ENCODE peak calls at places on chromosomes 12 and 14, in ten cellular contexts. I is fibroblast of mammary gland, O is right atrium auricular region, U is AG04450, J is GM13976, Q is dorsolateral prefrontal cortex, B is lung, V is astrocyte of the cerebellum, N is testis, P is fibroblast of pulmonary artery. E is an unnamed sample.

GRCh38 chr14:91888641-91889476 is 21.5 kb upstream of the TC2N start:
- DNase-seq in N (no peak), J (no peak), I (peak), Q (no peak), O (no peak), V (no peak), B (no peak), U (no peak), P (no peak), E (no peak)

GRCh38 chr12:118840399-118840798 is 140.9 kb upstream of the SRRM4 start:
- DNase-seq in O (no peak), U (no peak), Q (no peak), J (peak), V (no peak), P (no peak), I (no peak), N (no peak), B (no peak), E (no peak)

GRCh38 chr12:21276826-21277225 is 57.9 kb downstream of the SLCO1A2 start:
- DNase-seq in P (no peak), Q (no peak), N (peak), O (no peak), U (no peak), J (no peak), I (no peak), B (peak), V (no peak), E (no peak)

GRCh38 chr12:52439845-52440244 is 5.7 kb upstream of the KRT75 start:
- DNase-seq in N (no peak), J (no peak), O (no peak), I (no peak), V (no peak), Q (no peak), B (no peak), U (no peak), P (no peak), E (no peak)

GRCh38 chr12:96719671-96720362 is 187.2 kb upstream of the NEDD1 start:
- DNase-seq in P (peak), B (no peak), V (no peak), O (no peak), N (no peak), J (peak), U (no peak), I (peak), Q (no peak), E (peak)

GRCh38 chr14:50362791-50363733 is 33.6 kb downstream of the CDKL1 start:
- DNase-seq in O (no peak), P (no peak), B (no peak), N (peak), U (no peak), V (no peak), J (peak), I (no peak), Q (no peak), E (no peak)

GRCh38 chr14:101561145-101561896 is at the start of gene DIO3:
- DNase-seq in B (no peak), I (no peak), P (no peak), O (no peak), V (no peak), J (no peak), Q (no peak), N (no peak), U (no peak), E (peak)

GRCh38 chr14:98138666-98139065 is 1133.3 kb downstream of the BCL11B start:
- DNase-seq in U (no peak), N (peak), O (no peak), P (peak), Q (no peak), B (peak), V (no peak), I (peak), J (peak), E (no peak)

GRCh38 chr12:104958009-104958945 is at the start of gene SLC41A2:
- DNase-seq in N (peak), I (peak), O (peak), V (peak), B (peak), U (peak), P (peak), J (peak), Q (peak), E (peak)

GRCh38 chr12:95215925-95216324 is 1.3 kb downstream of the FGD6 start:
- DNase-seq in V (peak), O (no peak), Q (no peak), N (no peak), U (no peak), I (peak), J (peak), P (peak), B (no peak), E (peak)

GRCh38 chr12:53795927-53796326 is 44.1 kb upstream of the CISTR start:
- DNase-seq in V (no peak), J (no peak), O (no peak), N (no peak), B (no peak), P (no peak), I (no peak), U (no peak), Q (no peak), E (no peak)

GRCh38 chr14:63523735-63524408 is 19.3 kb downstream of the PPP2R5E start:
- DNase-seq in P (no peak), J (no peak), Q (no peak), V (no peak), U (no peak), I (no peak), N (no peak), O (no peak), B (no peak), E (no peak)

GRCh38 chr12:92859650-92860386 is 69.3 kb downstream of the EEA1 start:
- DNase-seq in J (no peak), Q (no peak), U (no peak), N (no peak), P (no peak), B (no peak), I (no peak), O (no peak), V (no peak), E (no peak)

GRCh38 chr12:117092511-117092780 is 6.8 kb downstream of the TESC start:
- DNase-seq in Q (no peak), O (no peak), P (no peak), B (no peak), V (no peak), J (no peak), U (no peak), N (no peak), I (no peak), E (no peak)

GRCh38 chr12:67562513-67563287 is 85.8 kb upstream of the DYRK2 start:
- DNase-seq in V (no peak), Q (no peak), U (no peak), B (no peak), J (no peak), I (no peak), N (no peak), P (no peak), O (no peak), E (no peak)

GRCh38 chr14:49497725-49498348 is 88.3 kb downstream of the RPS29 start:
- DNase-seq in J (peak), V (peak), P (peak), I (peak), B (no peak), O (no peak), U (peak), N (peak), Q (no peak), E (peak)

GRCh38 chr14:75877292-75877691 is 104.5 kb downstream of the TGFB3 start:
- DNase-seq in P (peak), B (no peak), O (no peak), J (no peak), V (peak), U (peak), N (no peak), I (peak), Q (no peak), E (peak)

GRCh38 chr12:44029194-44029593 is 193.3 kb downstream of the TMEM117 start:
- DNase-seq in B (no peak), P (no peak), Q (no peak), U (no peak), N (no peak), J (no peak), V (no peak), I (no peak), O (no peak), E (no peak)

GRCh38 chr12:101697930-101698781 is 716 bp downstream of the CHPT1 start:
- DNase-seq in P (peak), V (no peak), U (no peak), O (peak), N (peak), B (peak), J (peak), I (peak), Q (peak), E (peak)

GRCh38 chr14:79704406-79704805 is 506.9 kb downstream of the DIO2 start:
- DNase-seq in B (no peak), V (no peak), P (no peak), O (no peak), Q (no peak), J (no peak), I (no peak), N (no peak), U (no peak), E (no peak)
- TF ChIP-seq CTCF in B (no peak), V (no peak), P (no peak), O (no peak), Q (no peak), J (no peak), I (no peak), N (no peak), U (no peak), E (no peak)

GRCh38 chr14:28121512-28122297 is 644.9 kb upstream of the FOXG1 start:
- DNase-seq in B (no peak), Q (no peak), J (no peak), V (no peak), P (no peak), O (no peak), U (no peak), N (no peak), I (no peak), E (no peak)

GRCh38 chr14:28116716-28117115 is 649.9 kb upstream of the FOXG1 start:
- DNase-seq in B (no peak), U (no peak), N (no peak), I (no peak), Q (no peak), P (no peak), V (no peak), O (no peak), J (no peak), E (no peak)

GRCh38 chr14:28119849-28120248 is 646.7 kb upstream of the FOXG1 start:
- DNase-seq in V (no peak), U (no peak), I (no peak), Q (no peak), B (no peak), P (no peak), N (no peak), O (no peak), J (no peak), E (no peak)
- TF ChIP-seq CTCF in V (no peak), U (no peak), I (no peak), Q (no peak), B (no peak), P (no peak), N (no peak), O (no peak), J (no peak), E (no peak)

GRCh38 chr12:111768159-111768895 is 1.6 kb downstream of the ALDH2 start:
- DNase-seq in Q (no peak), I (no peak), U (no peak), O (no peak), B (no peak), J (no peak), P (no peak), N (no peak), V (no peak), E (no peak)

GRCh38 chr12:111767362-111768158 is 827 bp downstream of the ALDH2 start:
- DNase-seq in J (no peak), B (no peak), O (no peak), I (peak), Q (no peak), P (no peak), U (no peak), V (no peak), N (no peak), E (peak)

GRCh38 chr12:111769599-111769998 is 2.9 kb downstream of the ALDH2 start:
- DNase-seq in P (no peak), V (no peak), O (no peak), B (no peak), I (no peak), J (no peak), N (no peak), Q (no peak), U (no peak), E (no peak)

GRCh38 chr12:111764120-111764821 is 2.5 kb upstream of the ALDH2 start:
- DNase-seq in Q (no peak), O (no peak), U (no peak), B (no peak), V (no peak), N (no peak), P (no peak), J (no peak), I (no peak), E (no peak)

GRCh38 chr12:111766608-111767361 is at the start of gene ALDH2:
- DNase-seq in J (peak), V (no peak), O (peak), Q (peak), U (no peak), B (peak), I (no peak), P (peak), N (peak), E (peak)
- TF ChIP-seq CTCF in J (no peak), V (no peak), O (no peak), Q (no peak), U (no peak), B (no peak), I (no peak), P (no peak), N (no peak), E (peak)

GRCh38 chr12:64835926-64836325 is 11.5 kb downstream of the TBC1D30 start:
- DNase-seq in I (no peak), N (no peak), J (no peak), B (no peak), Q (no peak), V (no peak), P (no peak), U (no peak), O (no peak), E (no peak)
- TF ChIP-seq CTCF in I (no peak), N (no peak), J (no peak), B (no peak), Q (no peak), V (no peak), P (no peak), U (no peak), O (no peak), E (no peak)

DNA sequence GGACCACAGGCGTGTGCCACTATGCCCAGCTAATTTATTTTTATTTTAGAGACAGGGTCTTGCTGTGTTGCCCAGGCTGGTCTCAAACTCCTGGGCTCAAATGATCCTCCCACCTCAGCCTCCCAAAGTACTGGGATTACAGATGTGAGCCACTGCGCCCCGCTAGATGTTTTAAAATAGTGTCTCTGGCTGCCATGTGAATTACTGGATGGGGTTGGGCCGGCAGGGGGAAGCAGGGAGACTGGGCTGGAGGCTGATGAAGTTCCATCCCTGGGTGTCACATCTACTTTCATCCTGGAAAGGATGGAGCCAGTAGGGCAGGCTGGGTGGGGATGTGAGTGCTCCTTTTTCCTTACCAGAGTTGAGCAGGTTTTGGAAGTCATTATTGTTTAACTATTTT is 46.1 kb downstream of the DNAH10 start:
- DNase-seq in Q (no peak), N (no peak), I (peak), O (no peak), J (no peak), U (no peak), V (no peak), B (no peak), P (peak), E (peak)
- TF ChIP-seq CTCF in Q (peak), N (no peak), I (peak), O (no peak), J (no peak), U (peak), V (peak), B (no peak), P (peak), E (peak)

DNA sequence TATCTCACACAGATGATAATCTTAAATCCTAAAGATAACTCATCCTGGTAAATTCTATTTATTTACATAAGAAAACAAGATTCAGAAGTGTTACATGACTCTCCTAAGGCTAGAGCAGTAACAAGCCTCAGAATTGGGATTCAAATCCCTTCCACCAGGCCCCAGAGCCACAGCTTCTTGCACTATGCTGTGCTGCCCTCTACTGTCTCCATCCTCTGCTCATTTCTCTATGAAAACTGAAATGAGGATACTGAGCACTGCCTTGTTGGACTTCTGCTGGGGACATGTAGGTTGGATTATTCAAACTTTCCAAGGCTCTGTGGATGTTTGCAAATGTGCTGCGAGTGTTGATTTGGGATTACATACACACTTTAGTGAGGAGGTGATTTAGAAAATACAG is 23.5 kb upstream of the C12orf50 start:
- DNase-seq in N (peak), I (peak), B (no peak), P (peak), O (no peak), U (peak), V (no peak), Q (no peak), J (no peak), E (peak)
- TF ChIP-seq CTCF in N (no peak), I (peak), B (no peak), P (peak), O (no peak), U (peak), V (peak), Q (peak), J (peak), E (peak)

GRCh38 chr12:66549050-66549389 is 129.9 kb downstream of the GRIP1 start:
- DNase-seq in U (no peak), V (no peak), I (no peak), Q (no peak), B (no peak), J (no peak), O (no peak), P (no peak), N (no peak), E (no peak)
- TF ChIP-seq CTCF in U (no peak), V (no peak), I (no peak), Q (no peak), B (no peak), J (no peak), O (no peak), P (no peak), N (no peak), E (no peak)

GRCh38 chr14:100078997-100079561 is 13.9 kb downstream of the EVL start:
- DNase-seq in U (no peak), V (peak), P (peak), I (peak), J (peak), B (no peak), Q (no peak), N (peak), O (no peak), E (peak)
- TF ChIP-seq CTCF in U (no peak), V (no peak), P (no peak), I (no peak), J (no peak), B (no peak), Q (no peak), N (no peak), O (no peak), E (no peak)

DNA sequence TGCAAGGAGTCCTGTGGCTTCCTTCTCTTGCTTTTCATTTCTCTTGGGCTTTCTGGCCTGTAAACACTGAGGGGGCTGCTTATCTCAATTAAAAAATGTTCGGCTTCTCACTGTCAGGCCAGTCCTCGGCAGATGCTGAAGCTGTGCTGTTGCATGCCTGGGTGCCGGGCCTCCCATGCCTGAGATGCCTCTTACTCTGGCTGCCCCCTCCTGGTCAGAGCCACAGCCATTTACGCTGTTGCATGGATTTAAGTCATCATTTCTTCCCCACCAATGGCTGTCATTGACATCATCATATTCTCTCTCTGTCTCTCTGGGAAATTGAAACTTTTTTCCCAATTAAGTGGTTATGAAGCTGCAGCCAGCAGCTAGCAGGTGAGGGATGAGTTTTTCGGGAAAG is 53.7 kb downstream of the FOXN4 start:
- DNase-seq in J (no peak), P (peak), U (no peak), N (no peak), V (no peak), Q (no peak), I (peak), O (no peak), B (no peak), E (peak)
- TF ChIP-seq CTCF in J (no peak), P (peak), U (peak), N (no peak), V (no peak), Q (peak), I (no peak), O (no peak), B (no peak), E (peak)

GRCh38 chr14:39576726-39577125 is 144.5 kb upstream of the FBXO33 start:
- DNase-seq in V (peak), B (no peak), J (no peak), U (no peak), P (no peak), Q (no peak), N (no peak), O (no peak), I (peak), E (no peak)

GRCh38 chr14:39576258-39576657 is 144.0 kb upstream of the FBXO33 start:
- DNase-seq in U (no peak), P (no peak), O (no peak), N (no peak), V (no peak), J (no peak), I (no peak), Q (no peak), B (no peak), E (no peak)

GRCh38 chr14:39582028-39582654 is 149.9 kb upstream of the FBXO33 start:
- DNase-seq in U (no peak), V (no peak), O (no peak), I (no peak), J (no peak), B (no peak), P (no peak), N (no peak), Q (no peak), E (no peak)

GRCh38 chr14:39581474-39581873 is 149.2 kb upstream of the FBXO33 start:
- DNase-seq in I (peak), V (no peak), N (no peak), P (peak), Q (no peak), O (no peak), B (no peak), J (no peak), U (no peak), E (no peak)
- TF ChIP-seq CTCF in I (peak), V (no peak), N (no peak), P (peak), Q (peak), O (no peak), B (no peak), J (no peak), U (no peak), E (no peak)